ENCODE peak calls at places on chromosome 3, in ten cellular contexts. S is DMS153; M is upper lobe of right lung; P is nucleus accumbens; C is hepatocyte; X is activated CD8-positive, alpha-beta memory T cell treated with anti-CD3 and anti-CD28 coated beads for 24 hours; Z is activated CD4-positive, alpha-beta T cell treated with anti-CD3 and anti-CD28 coated beads, Interleukin-2, amount 50 U/mL, for 1 hour; J is HepG2; Y is tibial nerve; T is AG08395. O is an unnamed sample.

GRCh38 chr3:186497608-186498007 is 46.6 kb downstream of the CRYGS start:
- DNase-seq in P (no peak), Z (no peak), J (no peak), C (no peak), T (no peak), Y (no peak), M (no peak), S (no peak), X (no peak), O (peak)

GRCh38 chr3:176919836-176920760 is 277.2 kb downstream of the TBL1XR1 start:
- DNase-seq in J (peak), T (no peak), X (no peak), M (no peak), P (no peak), Z (no peak), S (peak), C (peak), Y (no peak), O (no peak)

GRCh38 chr3:31743690-31744089 is 211.0 kb downstream of the STT3B start:
- DNase-seq in Y (no peak), X (no peak), S (peak), P (no peak), T (no peak), C (no peak), Z (no peak), M (no peak), J (no peak), O (no peak)

GRCh38 chr3:71499477-71499876 is 84.1 kb downstream of the FOXP1 start:
- DNase-seq in J (no peak), S (no peak), T (no peak), C (no peak), X (no peak), M (no peak), Z (no peak), Y (no peak), P (no peak), O (no peak)

GRCh38 chr3:150733373-150733935 is 29.5 kb downstream of the SIAH2 start:
- DNase-seq in Z (no peak), T (no peak), C (no peak), Y (no peak), P (no peak), J (peak), S (no peak), M (no peak), X (no peak), O (no peak)

GRCh38 chr3:126166009-126166408 is 14.4 kb downstream of the ALDH1L1 start:
- DNase-seq in T (no peak), C (no peak), Z (no peak), Y (no peak), M (no peak), X (no peak), S (no peak), P (no peak), J (no peak), O (no peak)

GRCh38 chr3:155737844-155738460 is 6.9 kb downstream of the PLCH1 start:
- DNase-seq in X (no peak), T (no peak), P (no peak), Z (no peak), C (peak), M (no peak), J (peak), Y (no peak), S (no peak), O (no peak)

GRCh38 chr3:19190136-19190535 is 41.8 kb downstream of the KCNH8 start:
- DNase-seq in P (no peak), T (no peak), X (no peak), C (no peak), Y (no peak), S (no peak), M (no peak), J (no peak), Z (no peak), O (no peak)

GRCh38 chr3:25910997-25911396 is 121.1 kb downstream of the OXSM start:
- DNase-seq in M (peak), J (peak), Y (no peak), S (no peak), C (peak), X (peak), P (no peak), T (no peak), Z (peak), O (no peak)

GRCh38 chr3:126342991-126343661 is 14.1 kb downstream of the KLF15 start:
- DNase-seq in Y (no peak), T (no peak), S (no peak), P (no peak), J (peak), M (peak), C (no peak), X (peak), Z (no peak), O (peak)

GRCh38 chr3:182795383-182795782 is 2.1 kb downstream of the ATP11B start:
- DNase-seq in J (no peak), M (no peak), C (peak), Z (peak), T (no peak), P (no peak), S (peak), X (no peak), Y (no peak), O (no peak)

GRCh38 chr3:33218446-33219174 is at the start of gene SUSD5:
- DNase-seq in Z (no peak), Y (no peak), X (no peak), S (no peak), C (peak), P (no peak), T (peak), M (peak), J (no peak), O (peak)

GRCh38 chr3:37987751-37988179 is 2.8 kb upstream of the VILL start:
- DNase-seq in M (peak), T (no peak), Z (no peak), C (peak), X (peak), Y (no peak), J (no peak), P (no peak), S (no peak), O (no peak)

GRCh38 chr3:156772588-156773206 is 53.5 kb upstream of the LEKR1 start:
- DNase-seq in C (no peak), Y (no peak), X (no peak), T (no peak), Z (no peak), P (no peak), S (no peak), M (no peak), J (no peak), O (no peak)

GRCh38 chr3:157290761-157291160 is 130.8 kb upstream of the CCNL1 start:
- DNase-seq in T (peak), J (no peak), X (no peak), Z (no peak), C (peak), S (no peak), P (no peak), M (no peak), Y (no peak), O (no peak)

GRCh38 chr3:113051827-113052226 is 61.0 kb downstream of the GTPBP8 start:
- DNase-seq in J (no peak), C (peak), X (no peak), Y (no peak), P (no peak), T (peak), Z (no peak), M (no peak), S (no peak), O (no peak)

GRCh38 chr3:127899200-127899599 is 15.8 kb upstream of the KBTBD12 start:
- DNase-seq in M (no peak), J (no peak), X (no peak), Z (no peak), C (no peak), P (no peak), T (no peak), S (no peak), Y (no peak), O (no peak)

GRCh38 chr3:14338242-14338641 is 64.2 kb upstream of the SLC6A6 start:
- DNase-seq in Y (no peak), C (no peak), S (no peak), Z (no peak), M (no peak), T (no peak), P (no peak), X (no peak), J (no peak), O (no peak)

GRCh38 chr3:184748219-184749135 is 36.6 kb upstream of the MAGEF1 start:
- DNase-seq in T (peak), Z (no peak), P (no peak), X (no peak), M (no peak), S (no peak), C (peak), J (peak), Y (no peak), O (no peak)

GRCh38 chr3:156216216-156216615 is 95.8 kb downstream of the KCNAB1 start:
- DNase-seq in P (no peak), X (no peak), Z (no peak), Y (no peak), C (no peak), T (no peak), S (no peak), M (no peak), J (no peak), O (no peak)

GRCh38 chr3:9600597-9600996 is 47.0 kb upstream of the LHFPL4 start:
- DNase-seq in C (no peak), Z (peak), T (peak), Y (no peak), S (no peak), P (no peak), X (no peak), M (peak), J (no peak), O (no peak)

GRCh38 chr3:48440590-48440958 is 517 bp downstream of the TMA7 start:
- DNase-seq in X (no peak), T (no peak), S (no peak), C (peak), J (no peak), P (no peak), M (no peak), Z (no peak), Y (no peak), O (no peak)

GRCh38 chr3:8278448-8278847 is 223.2 kb upstream of the LMCD1 start:
- DNase-seq in T (no peak), S (no peak), M (no peak), Z (no peak), J (no peak), P (no peak), X (no peak), C (no peak), Y (no peak), O (no peak)

GRCh38 chr3:155516439-155516838 is 223.0 kb upstream of the STRIT1 start:
- DNase-seq in X (no peak), M (no peak), Y (no peak), P (no peak), S (no peak), C (no peak), T (no peak), J (no peak), Z (no peak), O (no peak)

GRCh38 chr3:69411331-69411730 is 25.4 kb upstream of the FRMD4B start:
- DNase-seq in J (no peak), Z (no peak), T (peak), P (no peak), Y (no peak), X (no peak), S (no peak), C (no peak), M (no peak), O (no peak)

GRCh38 chr3:148238421-148238821 is 459.3 kb upstream of the AGTR1 start:
- DNase-seq in Y (no peak), C (no peak), T (no peak), P (no peak), S (no peak), J (no peak), X (no peak), Z (no peak), M (no peak), O (no peak)

GRCh38 chr3:76990606-76991005 is 49.3 kb upstream of the ROBO2 start:
- DNase-seq in C (no peak), P (no peak), Y (no peak), T (no peak), M (no peak), Z (no peak), X (no peak), J (no peak), S (no peak), O (no peak)

GRCh38 chr3:31522152-31522551 is 10.6 kb upstream of the STT3B start:
- DNase-seq in C (no peak), M (no peak), J (no peak), Z (peak), P (no peak), S (no peak), X (no peak), T (no peak), Y (no peak), O (no peak)

GRCh38 chr3:42228796-42229195 is 37.2 kb downstream of the CCK start:
- DNase-seq in P (no peak), T (no peak), Y (no peak), C (no peak), M (no peak), Z (no peak), X (no peak), S (no peak), J (peak), O (no peak)

GRCh38 chr3:139830817-139831216 is 104.2 kb upstream of the CLSTN2 start:
- DNase-seq in S (no peak), M (peak), Y (no peak), Z (no peak), J (no peak), T (no peak), X (no peak), C (no peak), P (no peak), O (no peak)

GRCh38 chr3:69493157-69493556 is 107.3 kb upstream of the FRMD4B start:
- DNase-seq in P (no peak), T (no peak), Z (no peak), M (no peak), S (no peak), J (no peak), C (no peak), X (no peak), Y (no peak), O (no peak)

GRCh38 chr3:188348445-188349244 is 194.7 kb downstream of the LPP start:
- DNase-seq in X (no peak), P (no peak), T (peak), S (no peak), Y (peak), J (peak), C (peak), M (no peak), Z (no peak), O (no peak)

GRCh38 chr3:178750639-178751038 is 214.4 kb downstream of the KCNMB2 start:
- DNase-seq in Z (no peak), Y (no peak), X (no peak), M (no peak), P (no peak), S (peak), T (no peak), J (no peak), C (no peak), O (no peak)

GRCh38 chr3:138949445-138950005 is 2.5 kb downstream of the FOXL2NB start:
- DNase-seq in M (no peak), T (no peak), X (peak), S (no peak), J (no peak), Z (no peak), Y (no peak), C (no peak), P (no peak), O (no peak)

O was measured in osteocyte.